ENCODE peak calls at places on chromosomes 11 and 22, in nine cellular contexts. O is IMR-90, G is HCT116, U is prostate gland, J is psoas muscle, N is heart right ventricle, Z is dorsolateral prefrontal cortex, L is uterus, K is body of pancreas. F is an unnamed sample.

GRCh38 chr11:64892838-64893193 is 14.4 kb upstream of the EHD1 start:
- DNase-seq in O (no peak), G (no peak), U (no peak), J (no peak), N (no peak), Z (no peak), L (no peak), K (no peak), F (no peak)

GRCh38 chr11:2886191-2886894 is 768 bp upstream of the CDKN1C start:
- DNase-seq in O (no peak), G (no peak), U (no peak), J (peak), N (peak), Z (no peak), L (peak), K (no peak), F (no peak)

GRCh38 chr22:45335021-45335818 is 25.5 kb downstream of the FAM118A start:
- DNase-seq in O (no peak), G (no peak), U (peak), J (peak), N (peak), Z (no peak), L (no peak), K (no peak), F (no peak)

GRCh38 chr11:44565746-44566558 is 489 bp downstream of the CD82 start:
- DNase-seq in O (no peak), G (no peak), U (no peak), J (no peak), N (no peak), Z (no peak), L (no peak), K (peak), F (peak)

GRCh38 chr22:35630387-35630793 is 13.3 kb upstream of the MB start:
- DNase-seq in O (peak), G (peak), U (no peak), J (no peak), N (no peak), Z (no peak), L (peak), K (no peak), F (peak)

GRCh38 chr11:36090351-36091245 is 146.7 kb downstream of the LDLRAD3 start:
- DNase-seq in O (no peak), G (no peak), U (no peak), J (no peak), N (no peak), Z (no peak), L (no peak), K (no peak), F (no peak)

GRCh38 chr11:134742228-134742612 is 330.2 kb upstream of the B3GAT1 start:
- DNase-seq in O (peak), G (no peak), U (no peak), J (no peak), N (no peak), Z (no peak), L (no peak), K (no peak), F (no peak)

GRCh38 chr11:6393989-6394670 is 3.9 kb downstream of the SMPD1 start:
- DNase-seq in O (no peak), G (no peak), U (no peak), J (no peak), N (no peak), Z (no peak), L (no peak), K (no peak), F (no peak)

GRCh38 chr11:9982796-9983579 is 311.0 kb downstream of the SBF2 start:
- DNase-seq in O (peak), G (peak), U (no peak), J (no peak), N (no peak), Z (no peak), L (no peak), K (no peak), F (no peak)

GRCh38 chr11:132263231-132263630 is 892.8 kb downstream of the NTM start:
- DNase-seq in O (no peak), G (no peak), U (no peak), J (no peak), N (no peak), Z (no peak), L (no peak), K (no peak), F (no peak)

GRCh38 chr11:20355221-20356219 is 8.0 kb upstream of the HTATIP2 start:
- DNase-seq in O (peak), G (peak), U (no peak), J (no peak), N (no peak), Z (peak), L (no peak), K (peak), F (peak)

DNA sequence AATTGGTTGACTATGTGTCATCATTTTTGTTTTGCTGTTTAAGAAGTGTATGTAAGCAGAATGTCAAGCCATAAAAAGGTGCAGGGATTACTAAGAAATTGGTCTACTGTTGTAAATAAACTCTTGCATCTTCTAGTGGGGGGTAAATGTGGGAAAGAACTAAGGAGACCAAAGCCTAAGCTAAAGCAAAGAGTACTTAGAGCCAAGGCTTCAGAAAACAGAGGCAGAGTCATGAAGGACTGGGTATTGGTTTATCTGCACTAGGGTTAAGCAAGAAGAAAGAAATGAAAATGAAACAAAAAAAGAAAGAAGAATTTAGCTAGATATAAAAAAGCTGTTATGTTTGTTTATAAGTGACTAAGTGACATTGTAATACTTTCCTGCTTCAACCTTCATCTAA is 628.1 kb downstream of the METTL15 start:
- DNase-seq in O (peak), G (no peak), U (no peak), J (no peak), N (no peak), Z (no peak), L (no peak), K (no peak), F (no peak)
- H3K27ac ChIP-seq in O (no peak), G (no peak), U (no peak), J (no peak), N (no peak), Z (no peak), L (no peak), K (no peak), F (no peak)

DNA sequence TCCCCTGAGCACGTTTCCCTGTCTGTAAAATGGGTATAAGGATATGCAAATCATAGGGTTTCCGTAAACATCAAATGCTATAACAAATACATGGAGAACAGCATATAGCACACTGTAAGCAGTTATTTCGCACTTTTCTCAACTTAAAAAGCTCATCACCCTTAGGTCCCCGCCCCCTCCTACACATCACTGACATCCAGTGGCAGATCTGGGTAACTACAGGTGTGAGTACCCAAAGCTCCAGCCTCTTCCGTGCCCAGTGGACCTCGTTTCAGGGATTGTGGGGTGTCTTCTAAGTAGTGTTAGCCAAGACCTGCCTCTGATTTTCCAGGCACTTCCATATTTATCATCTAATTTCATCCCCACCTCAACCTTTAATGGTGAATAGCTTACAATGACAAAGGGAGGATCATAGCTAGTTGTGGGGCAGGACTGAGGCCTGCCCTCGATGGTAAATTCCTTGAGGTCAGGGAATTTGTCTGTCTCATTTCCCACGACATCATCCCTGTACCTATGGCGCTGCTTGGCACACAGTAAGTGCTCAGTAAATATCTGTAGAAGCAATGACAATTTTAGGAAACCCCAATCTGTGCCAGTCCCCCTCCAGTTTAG is 340.6 kb downstream of the TENM4 start:
- DNase-seq in O (peak), G (peak), U (no peak), J (no peak), N (no peak), Z (no peak), L (no peak), K (peak), F (peak)
- TF ChIP-seq CTCF in O (peak), G (peak), U (no peak), J (peak), N (peak), Z (peak), L (peak), K (peak), F (peak)

GRCh38 chr22:17198188-17199130 is 20.8 kb downstream of the ADA2 start:
- DNase-seq in O (no peak), G (no peak), U (peak), J (peak), N (peak), Z (no peak), L (peak), K (peak), F (no peak)
- H3K27ac ChIP-seq in O (no peak), G (no peak), U (peak), J (peak), N (peak), Z (no peak), L (peak), K (peak), F (no peak)

GRCh38 chr11:7893792-7894191 is 37.3 kb downstream of the OR10A6 start:
- DNase-seq in O (no peak), G (no peak), U (no peak), J (no peak), N (no peak), Z (no peak), L (no peak), K (peak), F (no peak)

GRCh38 chr11:7894251-7894650 is 36.8 kb downstream of the OR10A6 start:
- DNase-seq in O (no peak), G (no peak), U (no peak), J (no peak), N (no peak), Z (no peak), L (no peak), K (peak), F (no peak)

GRCh38 chr11:7890417-7891179 is 40.5 kb downstream of the OR10A6 start:
- DNase-seq in O (no peak), G (no peak), U (no peak), J (no peak), N (no peak), Z (no peak), L (no peak), K (no peak), F (no peak)

GRCh38 chr11:7892059-7892699 is 38.9 kb downstream of the OR10A6 start:
- DNase-seq in O (peak), G (no peak), U (no peak), J (no peak), N (no peak), Z (no peak), L (no peak), K (no peak), F (no peak)

GRCh38 chr11:7892751-7893356 is 38.2 kb downstream of the OR10A6 start:
- DNase-seq in O (peak), G (peak), U (no peak), J (no peak), N (no peak), Z (no peak), L (no peak), K (peak), F (peak)
- TF ChIP-seq CTCF in O (peak), G (peak), U (peak), J (peak), N (peak), Z (peak), L (peak), K (peak), F (peak)

DNA sequence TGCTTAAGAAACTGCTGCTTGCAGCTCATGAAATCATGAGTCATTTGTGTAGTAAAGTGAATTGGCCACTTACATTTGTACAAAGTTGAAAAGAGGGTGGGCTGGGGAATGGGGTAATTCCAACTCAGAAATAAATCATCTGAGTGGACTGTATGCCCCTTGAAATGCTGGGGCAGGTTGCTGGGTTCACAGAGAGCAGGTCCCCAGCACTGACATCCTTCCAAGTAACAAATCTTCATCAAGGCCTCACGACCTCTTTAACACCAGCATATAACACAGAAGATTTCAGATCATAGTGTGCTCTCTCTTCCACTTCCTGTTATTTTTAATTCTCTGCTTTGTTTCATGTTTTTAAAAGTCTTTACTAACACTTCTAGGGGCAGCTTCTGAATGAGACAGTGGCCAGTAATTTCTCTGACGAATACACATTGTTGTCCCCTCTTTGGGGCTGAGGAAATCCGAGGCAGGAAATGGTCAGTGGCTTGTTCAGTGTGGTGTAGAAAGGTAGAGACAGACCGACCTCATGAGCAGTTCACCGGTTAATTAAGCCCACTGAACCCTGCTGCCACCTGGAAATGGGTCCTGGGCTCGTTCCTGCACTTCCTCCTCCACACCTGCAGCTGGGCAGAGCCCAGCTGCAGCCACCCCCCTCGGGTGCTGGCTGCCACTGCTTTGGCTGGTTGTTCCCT is 127.8 kb downstream of the MAML2 start:
- DNase-seq in O (peak), G (no peak), U (no peak), J (no peak), N (no peak), Z (no peak), L (peak), K (no peak), F (no peak)
- H3K27ac ChIP-seq in O (peak), G (no peak), U (peak), J (peak), N (peak), Z (peak), L (peak), K (peak), F (peak)

DNA sequence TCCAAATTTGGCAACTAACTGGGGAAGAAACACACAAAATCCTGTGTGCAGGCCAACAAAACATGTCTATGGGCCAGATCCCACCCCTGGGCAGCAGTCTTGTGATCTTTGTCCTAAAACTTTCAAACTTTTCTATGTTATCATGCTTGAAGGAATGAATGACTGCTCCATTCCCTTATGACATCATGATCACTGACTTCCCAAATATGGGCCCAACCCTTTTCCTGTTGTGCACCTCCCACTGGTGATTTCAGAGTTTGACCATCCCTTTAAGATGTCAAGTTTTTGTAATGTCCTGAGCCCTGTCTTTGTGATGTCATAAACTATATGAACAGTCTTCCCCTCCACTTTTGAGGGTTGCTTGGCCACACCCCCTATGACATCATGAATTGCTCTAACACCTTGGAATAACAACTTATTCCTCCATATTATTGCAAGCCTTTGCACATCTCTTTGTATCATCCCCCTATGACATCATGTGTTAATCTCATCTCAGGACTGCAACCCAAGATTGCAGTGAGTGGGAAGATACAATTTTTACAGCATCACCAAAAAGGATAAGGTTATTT is 16.5 kb upstream of the NUCB2 start:
- DNase-seq in O (no peak), G (no peak), U (no peak), J (no peak), N (no peak), Z (no peak), L (no peak), K (no peak), F (no peak)
- TF ChIP-seq CTCF in O (no peak), G (no peak), U (no peak), J (no peak), N (no peak), Z (no peak), L (no peak), K (no peak), F (no peak)

GRCh38 chr22:48658871-48659270 is 1168.8 kb downstream of the BRD1 start:
- DNase-seq in O (no peak), G (no peak), U (no peak), J (peak), N (no peak), Z (no peak), L (no peak), K (no peak), F (no peak)

GRCh38 chr22:48660104-48660794 is 1167.4 kb downstream of the BRD1 start:
- DNase-seq in O (no peak), G (no peak), U (no peak), J (no peak), N (peak), Z (no peak), L (no peak), K (no peak), F (no peak)

GRCh38 chr22:48660795-48661740 is 1166.6 kb downstream of the BRD1 start:
- DNase-seq in O (no peak), G (no peak), U (no peak), J (peak), N (peak), Z (no peak), L (no peak), K (no peak), F (no peak)

GRCh38 chr22:48659393-48659792 is 1168.3 kb downstream of the BRD1 start:
- DNase-seq in O (no peak), G (no peak), U (no peak), J (no peak), N (peak), Z (no peak), L (no peak), K (no peak), F (no peak)

GRCh38 chr22:48658246-48658645 is 1169.4 kb downstream of the BRD1 start:
- DNase-seq in O (no peak), G (no peak), U (no peak), J (peak), N (no peak), Z (no peak), L (no peak), K (no peak), F (no peak)
- H3K27ac ChIP-seq in O (no peak), G (no peak), U (no peak), J (no peak), N (no peak), Z (no peak), L (no peak), K (no peak), F (no peak)

F was measured in RWPE1.